ENCODE peak calls at places on chromosomes 4 and X, in four cellular contexts. U, K, W and X are unnamed samples.

GRCh38 chr4:13484749-13485345 is 707 bp upstream of the RAB28 start:
- DNase-seq in U (no peak), K (peak; percentile 49), W (no peak), X (no peak)

GRCh38 chr4:74223801-74224200 is 65.9 kb downstream of the MTHFD2L start:
- DNase-seq in U (no peak), K (peak; percentile 45), W (no peak), X (no peak)

GRCh38 chrX:150438165-150438564 is 75.0 kb downstream of the MAMLD1 start:
- DNase-seq in U (no peak), K (peak; percentile 40), W (no peak), X (no peak)

GRCh38 chrX:64853424-64853823 is 122.8 kb downstream of the ZC4H2 start:
- DNase-seq in U (no peak), K (no peak), W (no peak), X (no peak)

GRCh38 chr4:87014284-87014782 is 79.5 kb downstream of the AFF1 start:
- DNase-seq in U (no peak), K (peak; percentile 52), W (no peak), X (no peak)

GRCh38 chr4:29948858-29949257 is 771.3 kb upstream of the PCDH7 start:
- DNase-seq in U (no peak), K (no peak), W (no peak), X (no peak)

GRCh38 chr4:81982846-81983540 is 390.8 kb downstream of the HNRNPD start:
- DNase-seq in U (no peak), K (no peak), W (no peak), X (no peak)

GRCh38 chr4:53547983-53548382 is 43.3 kb downstream of the LNX1 start:
- DNase-seq in U (no peak), K (no peak), W (no peak), X (no peak)

GRCh38 chrX:113269203-113269602 is 428.6 kb upstream of the AMOT start:
- DNase-seq in U (no peak), K (no peak), W (no peak), X (no peak)

GRCh38 chrX:97504435-97504834 is 620.7 kb downstream of the RPA4 start:
- DNase-seq in U (no peak), K (no peak), W (no peak), X (no peak)

GRCh38 chrX:31136144-31136572 is 64.3 kb upstream of the FTHL17 start:
- DNase-seq in U (no peak), K (no peak), W (no peak), X (no peak)

GRCh38 chrX:31461266-31461665 is 389.4 kb upstream of the FTHL17 start:
- DNase-seq in U (no peak), K (no peak), W (no peak), X (no peak)

GRCh38 chrX:148593146-148593545 is 92.7 kb downstream of the AFF2 start:
- DNase-seq in U (no peak), K (no peak), W (no peak), X (no peak)

GRCh38 chr4:158197194-158197593 is 13.1 kb upstream of the TMEM144 start:
- DNase-seq in U (no peak), K (no peak), W (no peak), X (no peak)

GRCh38 chr4:37471971-37472370 is 214.2 kb downstream of the RELL1 start:
- DNase-seq in U (peak; percentile 21), K (no peak), W (no peak), X (no peak)

GRCh38 chrX:56764153-56764974 is 35.3 kb downstream of the NBDY start:
- DNase-seq in U (peak; percentile 78), K (peak; percentile 76), W (peak; percentile 47), X (peak; percentile 45)

GRCh38 chrX:132615396-132616131 is 126.7 kb upstream of the MBNL3 start:
- DNase-seq in U (peak; percentile 70), K (peak; percentile 55), W (no peak), X (peak; percentile 53)

GRCh38 chr4:40199999-40200880 is 3.4 kb downstream of the RHOH start:
- DNase-seq in U (no peak), K (no peak), W (no peak), X (no peak)

GRCh38 chr4:22129454-22130075 is 181.0 kb upstream of the KCNIP4 start:
- DNase-seq in U (peak; percentile 81), K (peak; percentile 51), W (no peak), X (peak; percentile 57)

GRCh38 chr4:188439641-188440311 is 300.5 kb downstream of the TRIML1 start:
- DNase-seq in U (no peak), K (peak; percentile 14), W (no peak), X (no peak)

GRCh38 chr4:168630445-168631187 is 133.8 kb downstream of the PALLD start:
- DNase-seq in U (no peak), K (peak; percentile 33), W (no peak), X (no peak)

GRCh38 chr4:81882222-81882621 is 410.5 kb upstream of the RASGEF1B start:
- DNase-seq in U (no peak), K (no peak), W (no peak), X (no peak)

GRCh38 chr4:124329134-124329533 is 383.4 kb downstream of the ANKRD50 start:
- DNase-seq in U (no peak), K (no peak), W (no peak), X (no peak)
- H3K27ac ChIP-seq in U (no peak overlapping the region), K (no peak overlapping the region), W (no peak overlapping the region), X (no peak overlapping the region)

GRCh38 chr4:94506822-94507221 is 55.1 kb downstream of the PDLIM5 start:
- DNase-seq in U (no peak), K (no peak), W (no peak), X (no peak)
- H3K27ac ChIP-seq in U (no peak overlapping the region), K (no peak overlapping the region), W (no peak overlapping the region), X (no peak overlapping the region)

GRCh38 chr4:124019749-124020549 is 623.4 kb downstream of the SPRY1 start:
- DNase-seq in U (no peak), K (peak; percentile 53), W (no peak), X (no peak)
- H3K27ac ChIP-seq in U (no peak overlapping the region), K (peak overlapping the region; percentile 3), W (no peak overlapping the region), X (peak overlapping the region; percentile 46)

GRCh38 chrX:13033193-13033592 is 11.2 kb downstream of the FAM9C start:
- DNase-seq in U (no peak), K (peak; percentile 54), W (no peak), X (no peak)

GRCh38 chrX:13029341-13029740 is 15.1 kb downstream of the FAM9C start:
- DNase-seq in U (peak; percentile 81), K (peak; percentile 44), W (no peak), X (peak; percentile 55)

GRCh38 chrX:13028871-13029336 is 15.5 kb downstream of the FAM9C start:
- DNase-seq in U (peak; percentile 88), K (no peak), W (no peak), X (no peak)

GRCh38 chrX:13026877-13027652 is 17.4 kb downstream of the FAM9C start:
- DNase-seq in U (no peak), K (no peak), W (no peak), X (no peak)

DNA sequence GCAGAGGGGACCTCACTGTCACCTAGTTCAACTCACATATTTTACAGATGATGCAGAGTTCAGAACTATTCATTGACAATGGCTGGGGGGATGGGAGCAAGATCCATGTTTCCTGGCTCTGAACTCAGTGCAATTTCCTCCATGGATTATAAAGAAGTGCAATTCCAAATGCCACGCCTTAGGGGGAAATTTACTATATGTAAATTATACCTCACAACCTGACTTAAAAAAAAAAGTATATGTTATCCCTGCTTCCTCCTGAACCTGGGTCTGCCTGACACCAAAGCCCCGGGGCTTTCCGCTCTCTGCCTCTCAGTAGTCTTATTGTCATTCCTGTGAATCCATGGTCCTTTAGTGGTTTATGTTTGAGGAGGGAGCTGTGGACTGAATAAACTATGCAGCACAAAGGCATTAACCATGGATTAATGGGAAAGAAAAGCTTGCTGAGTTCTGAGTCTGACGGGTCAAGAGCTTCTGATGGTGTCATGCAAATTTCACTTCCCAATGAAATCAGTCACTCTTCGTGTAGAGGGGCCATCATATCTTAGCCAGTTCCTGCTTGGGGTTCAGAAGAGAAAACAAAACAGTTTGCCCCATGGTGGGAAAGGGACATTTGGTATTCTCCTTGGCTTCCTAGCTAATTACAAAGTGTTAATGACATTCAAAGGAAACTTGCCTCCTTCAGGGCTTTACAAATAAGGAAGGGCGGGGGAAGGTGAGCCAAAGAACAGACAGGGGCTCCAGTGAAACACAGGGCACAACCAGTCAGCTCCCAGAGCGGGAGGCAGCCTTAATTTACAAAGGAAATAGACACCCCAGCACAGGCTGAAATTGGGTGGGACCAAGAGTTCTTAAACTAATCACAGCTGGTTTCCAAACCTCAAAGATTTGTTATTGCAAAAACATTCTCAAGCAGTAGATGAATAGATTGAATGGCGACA is 14.3 kb downstream of the FAM9C start:
- DNase-seq in U (peak; percentile 90), K (no peak), W (no peak), X (no peak)
- H3K27ac ChIP-seq in U (peak overlapping the region; percentile 92), K (no peak overlapping the region), W (no peak overlapping the region), X (no peak overlapping the region)

DNA sequence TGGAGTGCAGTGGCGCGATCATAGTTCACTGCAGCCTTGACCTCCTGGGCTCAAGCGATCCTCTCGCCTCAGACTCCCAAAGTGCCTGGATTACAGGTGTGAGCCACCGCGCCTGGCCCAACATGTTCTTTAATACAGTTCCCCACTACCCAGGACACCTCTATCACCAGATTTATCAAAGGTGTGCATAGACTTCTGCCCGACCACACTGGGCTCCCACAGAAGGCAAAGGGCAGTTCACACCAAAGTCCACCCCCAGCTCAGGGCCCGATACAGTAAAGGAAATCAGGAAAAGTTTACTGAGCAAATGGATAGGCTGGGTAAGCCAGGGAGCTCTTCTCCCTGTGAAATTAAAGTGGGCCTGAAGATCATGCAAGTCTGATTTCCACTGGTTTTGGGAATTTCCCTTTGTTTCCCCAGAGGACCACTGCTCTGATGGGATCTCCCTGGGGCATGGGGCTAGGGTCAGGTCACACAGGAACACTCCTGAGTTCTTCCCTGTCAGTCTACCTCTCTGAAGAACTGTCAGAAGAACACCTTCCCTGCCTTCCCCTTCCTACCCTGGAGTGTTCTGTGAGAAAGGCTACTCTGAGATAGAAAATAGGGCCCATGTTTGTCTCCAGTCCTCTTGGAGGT is 17.7 kb upstream of the PIM2 start:
- DNase-seq in U (no peak), K (no peak), W (no peak), X (no peak)
- H3K27ac ChIP-seq in U (no peak overlapping the region), K (no peak overlapping the region), W (no peak overlapping the region), X (no peak overlapping the region)

GRCh38 chr4:105057370-105058096 is 89.1 kb upstream of the TET2 start:
- DNase-seq in U (no peak), K (no peak), W (no peak), X (no peak)
- H3K27ac ChIP-seq in U (no peak overlapping the region), K (no peak overlapping the region), W (no peak overlapping the region), X (no peak overlapping the region)

DNA sequence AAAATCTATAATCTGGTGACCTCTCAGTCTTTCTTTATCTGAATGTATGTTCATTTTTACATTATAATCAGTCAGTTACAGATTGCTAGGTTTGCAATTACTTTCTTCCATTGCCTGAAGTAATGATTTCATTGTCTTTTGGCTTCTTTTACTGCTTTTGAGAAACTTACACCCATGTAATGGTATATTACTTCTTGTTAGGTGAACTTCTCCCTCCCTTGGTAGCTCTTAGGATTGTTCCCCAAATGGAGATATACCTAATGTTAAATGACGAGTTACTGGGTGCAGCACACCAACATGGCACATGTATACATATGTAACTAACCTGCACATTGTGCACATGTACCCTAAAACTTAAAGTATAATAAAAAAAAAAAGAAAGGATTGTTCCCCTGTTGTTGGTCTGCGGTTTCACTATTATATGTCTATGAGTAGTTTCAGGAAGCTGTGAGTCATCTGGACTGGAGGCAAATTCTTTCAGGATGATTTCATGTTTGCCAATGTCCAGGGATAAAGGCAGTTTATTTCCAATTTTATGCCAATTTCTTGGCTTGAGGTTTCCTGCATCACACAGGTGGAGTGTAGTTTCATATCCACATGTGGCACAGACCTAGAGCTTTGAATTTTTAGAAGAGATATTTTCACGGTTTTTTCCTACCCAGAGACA is 21.8 kb downstream of the SPANXC start:
- DNase-seq in U (peak; percentile 42), K (peak; percentile 65), W (peak; percentile 4), X (no peak)
- H3K27ac ChIP-seq in U (no peak overlapping the region), K (no peak overlapping the region), W (no peak overlapping the region), X (no peak overlapping the region)